ENCODE peak calls at places on chromosomes 3 and 15, in five cellular contexts. K, E, J, X and B are unnamed samples.

GRCh38 chr3:76383781-76384180 is 598.4 kb upstream of the ZNF717 start:
- DNase-seq in K (no peak), E (no peak), J (no peak), X (no peak), B (no peak)

GRCh38 chr15:37101634-37102314 is 1.4 kb upstream of the MEIS2 start:
- DNase-seq in K (peak; percentile 77), E (peak; percentile 82), J (peak; percentile 89), X (peak; percentile 53), B (no peak)

GRCh38 chr15:59438891-59439290 is 905 bp downstream of the FAM81A start:
- DNase-seq in K (no peak), E (no peak), J (no peak), X (no peak), B (no peak)

GRCh38 chr3:40690696-40691597 is 166.2 kb downstream of the ZNF621 start:
- DNase-seq in K (no peak), E (peak; percentile 77), J (no peak), X (no peak), B (no peak)

GRCh38 chr3:53042654-53043053 is 3.2 kb downstream of the SFMBT1 start:
- DNase-seq in K (no peak), E (no peak), J (no peak), X (no peak), B (no peak)

GRCh38 chr15:74215958-74216357 is 13.4 kb upstream of the STRA6 start:
- DNase-seq in K (no peak), E (no peak), J (no peak), X (no peak), B (no peak)

GRCh38 chr3:187841552-187841951 is 96.3 kb upstream of the BCL6 start:
- DNase-seq in K (no peak), E (no peak), J (peak; percentile 7), X (peak; percentile 53), B (no peak)

GRCh38 chr3:71868891-71869290 is 83.9 kb upstream of the PROK2 start:
- DNase-seq in K (no peak), E (no peak), J (no peak), X (no peak), B (no peak)

GRCh38 chr15:52162876-52163275 is 28.3 kb downstream of the GNB5 start:
- DNase-seq in K (no peak), E (no peak), J (no peak), X (no peak), B (no peak)

GRCh38 chr3:11690863-11691833 is 47.4 kb upstream of the VGLL4 start:
- DNase-seq in K (no peak), E (no peak), J (peak; percentile 17), X (peak; percentile 40), B (no peak)

GRCh38 chr15:55282284-55282833 is 7.3 kb downstream of the RAB27A start:
- DNase-seq in K (no peak), E (no peak), J (no peak), X (peak; percentile 18), B (no peak)

GRCh38 chr3:46866720-46867549 is 3.7 kb upstream of the MYL3 start:
- DNase-seq in K (peak; percentile 66), E (peak; percentile 94), J (peak; percentile 80), X (peak; percentile 39), B (peak; percentile 75)

GRCh38 chr3:12515631-12516030 is 29.7 kb downstream of the MKRN2OS start:
- DNase-seq in K (no peak), E (no peak), J (no peak), X (no peak), B (no peak)

GRCh38 chr15:55222588-55222987 is 25.8 kb upstream of the RSL24D1 start:
- DNase-seq in K (no peak), E (no peak), J (no peak), X (no peak), B (no peak)

GRCh38 chr15:31435256-31435781 is 108.7 kb downstream of the KLF13 start:
- DNase-seq in K (peak; percentile 43), E (peak; percentile 82), J (peak; percentile 83), X (peak; percentile 70), B (no peak)

GRCh38 chr15:25768271-25768670 is 94.9 kb downstream of the ATP10A start:
- DNase-seq in K (no peak), E (no peak), J (no peak), X (no peak), B (no peak)

GRCh38 chr3:148205945-148206845 is 491.5 kb upstream of the AGTR1 start:
- DNase-seq in K (no peak), E (no peak), J (no peak), X (no peak), B (no peak)

GRCh38 chr3:180102604-180103003 is 65.9 kb upstream of the PEX5L start:
- DNase-seq in K (no peak), E (no peak), J (no peak), X (no peak), B (no peak)

GRCh38 chr3:31895471-31895870 is 85.6 kb downstream of the OSBPL10 start:
- DNase-seq in K (no peak), E (no peak), J (no peak), X (peak; percentile 27), B (no peak)

GRCh38 chr3:16486201-16486600 is 27.3 kb downstream of the RFTN1 start:
- DNase-seq in K (no peak), E (no peak), J (no peak), X (no peak), B (no peak)

GRCh38 chr3:127196002-127196401 is 3.1 kb downstream of the PRR23E start:
- DNase-seq in K (no peak), E (no peak), J (no peak), X (no peak), B (no peak)

GRCh38 chr3:138477120-138477519 is 42.7 kb downstream of the ESYT3 start:
- DNase-seq in K (no peak), E (no peak), J (no peak), X (no peak), B (no peak)

GRCh38 chr3:138476526-138476925 is 42.1 kb downstream of the ESYT3 start:
- DNase-seq in K (no peak), E (no peak), J (no peak), X (no peak), B (no peak)

GRCh38 chr3:138474163-138474562 is 39.7 kb downstream of the ESYT3 start:
- DNase-seq in K (no peak), E (no peak), J (no peak), X (no peak), B (no peak)

GRCh38 chr3:138477801-138478200 is 43.4 kb downstream of the ESYT3 start:
- DNase-seq in K (no peak), E (no peak), J (no peak), X (no peak), B (no peak)

DNA sequence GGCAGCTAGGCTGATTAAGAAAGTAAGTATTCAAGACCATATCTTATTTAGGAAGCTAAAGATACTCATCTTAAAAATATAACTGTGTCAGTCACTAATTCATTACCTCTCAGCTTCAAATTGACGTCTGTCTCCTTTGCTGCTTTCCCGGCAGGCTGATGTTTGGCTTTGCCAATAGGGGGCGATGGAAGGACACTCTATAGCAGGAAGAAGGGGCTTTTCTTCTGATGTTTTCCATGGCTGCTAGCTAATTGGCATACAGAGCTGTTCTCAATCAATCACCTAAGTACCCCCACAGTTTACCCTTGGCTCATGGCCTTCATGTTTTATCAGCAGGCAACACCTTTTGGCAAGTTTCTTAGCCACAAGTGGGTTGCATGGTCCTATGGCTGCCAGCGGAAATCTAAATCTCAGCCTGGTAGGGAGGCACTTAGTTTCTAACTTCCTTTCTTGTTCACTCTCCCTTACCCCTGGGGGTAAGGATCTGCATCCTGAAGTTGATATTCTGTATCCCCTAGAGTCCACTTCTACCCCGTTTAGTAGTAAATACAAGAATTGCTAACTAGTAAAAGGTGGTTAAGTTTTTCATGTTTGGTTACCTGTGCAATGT is 45.0 kb downstream of the ESYT3 start:
- DNase-seq in K (no peak), E (no peak), J (peak; percentile 60), X (peak; percentile 23), B (no peak)
- TF ChIP-seq CTCF in K (peak; percentile 84), E (peak; percentile 67), J (peak; percentile 71), X (peak; percentile 56), B (no peak)

GRCh38 chr15:63166219-63166618 is 8.9 kb upstream of the RPS27L start:
- DNase-seq in K (no peak), E (no peak), J (no peak), X (no peak), B (no peak)
- TF ChIP-seq CTCF in K (no peak), E (peak; percentile 17), J (no peak), X (no peak), B (no peak)

GRCh38 chr3:195059006-195059350 is 212.0 kb downstream of the XXYLT1 start:
- DNase-seq in K (no peak), E (peak; percentile 58), J (no peak), X (no peak), B (no peak)

GRCh38 chr3:195059471-195060216 is 211.3 kb downstream of the XXYLT1 start:
- DNase-seq in K (no peak), E (no peak), J (no peak), X (no peak), B (no peak)

GRCh38 chr3:195060217-195060481 is 210.8 kb downstream of the XXYLT1 start:
- DNase-seq in K (no peak), E (no peak), J (no peak), X (no peak), B (no peak)

GRCh38 chr3:195061756-195062655 is 209.0 kb downstream of the XXYLT1 start:
- DNase-seq in K (no peak), E (no peak), J (no peak), X (no peak), B (no peak)

GRCh38 chr3:195060531-195061385 is 210.2 kb downstream of the XXYLT1 start:
- DNase-seq in K (no peak), E (peak; percentile 47), J (no peak), X (no peak), B (no peak)
- TF ChIP-seq CTCF in K (peak; percentile 25), E (no peak), J (no peak), X (no peak), B (no peak)

DNA sequence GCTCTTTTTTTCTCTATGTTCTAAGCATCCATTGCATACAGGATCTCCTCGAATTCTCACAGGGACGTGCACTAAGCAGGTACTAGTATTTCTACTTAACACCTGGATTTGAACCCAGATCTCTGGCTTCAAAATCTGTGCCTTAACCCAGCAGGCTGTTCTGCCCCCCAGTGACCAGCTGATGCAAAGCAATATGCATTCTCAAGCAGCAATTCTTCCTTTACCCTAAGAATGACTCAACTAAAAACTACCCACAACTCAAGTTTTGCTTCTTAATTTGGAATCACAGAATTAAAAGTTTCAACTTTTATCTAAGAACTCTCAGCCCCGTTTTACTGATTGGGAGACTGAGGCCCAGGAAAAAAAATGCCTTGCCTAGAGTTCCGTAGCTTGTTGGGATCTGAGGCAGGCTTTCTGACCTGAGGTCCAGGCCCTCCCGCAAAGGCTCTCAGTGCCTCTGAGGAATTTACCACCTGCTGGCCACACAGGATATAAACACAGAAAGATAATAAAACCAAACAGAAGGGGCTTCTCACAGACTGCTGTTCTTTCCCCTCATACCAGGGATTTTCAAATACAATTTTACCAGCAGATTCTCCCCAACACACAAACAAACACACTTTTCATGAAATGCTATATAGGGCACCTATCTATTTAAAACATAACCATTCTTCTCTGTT is 115.4 kb upstream of the RAD18 start:
- DNase-seq in K (no peak), E (no peak), J (no peak), X (no peak), B (no peak)
- TF ChIP-seq CTCF in K (peak; percentile 57), E (no peak), J (no peak), X (no peak), B (no peak)

GRCh38 chr3:157532529-157533297 is 29.5 kb upstream of the VEPH1 start:
- DNase-seq in K (peak; percentile 15), E (no peak), J (peak; percentile 58), X (peak; percentile 53), B (no peak)
- TF ChIP-seq CTCF in K (peak; percentile 85), E (peak; percentile 76), J (peak; percentile 65), X (peak; percentile 81), B (no peak)

GRCh38 chr3:62833538-62833937 is 41.7 kb downstream of the CADPS start:
- DNase-seq in K (no peak), E (no peak), J (no peak), X (peak; percentile 3), B (no peak)
- TF ChIP-seq CTCF in K (peak; percentile 47), E (peak; percentile 26), J (peak; percentile 24), X (no peak), B (no peak)